ENCODE peak calls at places on chromosomes 11 and 22, in ten cellular contexts. One of them, this sample, is unnamed.

GRCh38 chr11:131668867-131669780 is 298.7 kb downstream of the NTM start:
- DNase-seq in transverse colon: peak
- DNase-seq in sigmoid colon: peak
- DNase-seq in HepG2: peak
- DNase-seq in HCT116: peak
- DNase-seq in prostate gland: no peak
- DNase-seq in K562: peak
- DNase-seq in stomach: peak
- DNase-seq in vagina: no peak
- DNase-seq in upper lobe of left lung: no peak
- DNase-seq in this sample: peak

GRCh38 chr11:2584812-2585565 is 114.8 kb downstream of the KCNQ1OT1 start:
- DNase-seq in transverse colon: no peak
- DNase-seq in sigmoid colon: peak
- DNase-seq in HepG2: no peak
- DNase-seq in HCT116: no peak
- DNase-seq in prostate gland: no peak
- DNase-seq in K562: no peak
- DNase-seq in stomach: peak
- DNase-seq in vagina: peak
- DNase-seq in upper lobe of left lung: peak
- DNase-seq in this sample: peak

GRCh38 chr22:22005945-22006595 is 23.5 kb upstream of the TOP3B start:
- DNase-seq in transverse colon: no peak
- DNase-seq in sigmoid colon: no peak
- DNase-seq in HepG2: no peak
- DNase-seq in HCT116: no peak
- DNase-seq in prostate gland: no peak
- DNase-seq in K562: no peak
- DNase-seq in stomach: no peak
- DNase-seq in vagina: no peak
- DNase-seq in upper lobe of left lung: no peak
- DNase-seq in this sample: no peak

GRCh38 chr11:20111871-20112270 is 48.4 kb downstream of the DBX1 start:
- DNase-seq in transverse colon: no peak
- DNase-seq in sigmoid colon: no peak
- DNase-seq in HepG2: no peak
- DNase-seq in HCT116: no peak
- DNase-seq in prostate gland: no peak
- DNase-seq in K562: no peak
- DNase-seq in stomach: no peak
- DNase-seq in vagina: no peak
- DNase-seq in upper lobe of left lung: no peak
- DNase-seq in this sample: no peak

GRCh38 chr22:36197601-36198146 is 3.9 kb downstream of the APOL4 start:
- DNase-seq in transverse colon: no peak
- DNase-seq in sigmoid colon: no peak
- DNase-seq in HepG2: no peak
- DNase-seq in HCT116: no peak
- DNase-seq in prostate gland: no peak
- DNase-seq in K562: peak
- DNase-seq in stomach: no peak
- DNase-seq in vagina: peak
- DNase-seq in upper lobe of left lung: no peak
- DNase-seq in this sample: peak

GRCh38 chr11:117481885-117482284 is 154.2 kb downstream of the CEP164 start:
- DNase-seq in transverse colon: no peak
- DNase-seq in sigmoid colon: no peak
- DNase-seq in HepG2: no peak
- DNase-seq in HCT116: no peak
- DNase-seq in prostate gland: no peak
- DNase-seq in K562: no peak
- DNase-seq in stomach: no peak
- DNase-seq in vagina: no peak
- DNase-seq in upper lobe of left lung: no peak
- DNase-seq in this sample: no peak

GRCh38 chr22:26642465-26643367 is 14.7 kb upstream of the MIAT start:
- DNase-seq in transverse colon: peak
- DNase-seq in sigmoid colon: no peak
- DNase-seq in HepG2: no peak
- DNase-seq in HCT116: no peak
- DNase-seq in prostate gland: no peak
- DNase-seq in K562: peak
- DNase-seq in stomach: peak
- DNase-seq in vagina: no peak
- DNase-seq in upper lobe of left lung: peak
- DNase-seq in this sample: no peak

GRCh38 chr11:118436639-118437045 is 350 bp downstream of the KMT2A start:
- DNase-seq in transverse colon: peak
- DNase-seq in sigmoid colon: peak
- DNase-seq in HepG2: no peak
- DNase-seq in HCT116: no peak
- DNase-seq in prostate gland: no peak
- DNase-seq in K562: no peak
- DNase-seq in stomach: no peak
- DNase-seq in vagina: peak
- DNase-seq in upper lobe of left lung: peak
- DNase-seq in this sample: peak

GRCh38 chr11:30452842-30453241 is 129.9 kb downstream of the ARL14EP start:
- DNase-seq in transverse colon: no peak
- DNase-seq in sigmoid colon: no peak
- DNase-seq in HepG2: no peak
- DNase-seq in HCT116: no peak
- DNase-seq in prostate gland: no peak
- DNase-seq in K562: no peak
- DNase-seq in stomach: no peak
- DNase-seq in vagina: no peak
- DNase-seq in upper lobe of left lung: no peak
- DNase-seq in this sample: no peak

GRCh38 chr22:23519442-23520177 is 60.5 kb downstream of the IGLL1 start:
- DNase-seq in transverse colon: no peak
- DNase-seq in sigmoid colon: no peak
- DNase-seq in HepG2: no peak
- DNase-seq in HCT116: no peak
- DNase-seq in prostate gland: no peak
- DNase-seq in K562: no peak
- DNase-seq in stomach: no peak
- DNase-seq in vagina: no peak
- DNase-seq in upper lobe of left lung: no peak
- DNase-seq in this sample: no peak

GRCh38 chr22:23520875-23521441 is 59.1 kb downstream of the IGLL1 start:
- DNase-seq in transverse colon: no peak
- DNase-seq in sigmoid colon: peak
- DNase-seq in HepG2: peak
- DNase-seq in HCT116: no peak
- DNase-seq in prostate gland: no peak
- DNase-seq in K562: peak
- DNase-seq in stomach: no peak
- DNase-seq in vagina: no peak
- DNase-seq in upper lobe of left lung: no peak
- DNase-seq in this sample: peak

GRCh38 chr22:23523746-23524145 is 56.3 kb downstream of the IGLL1 start:
- DNase-seq in transverse colon: no peak
- DNase-seq in sigmoid colon: no peak
- DNase-seq in HepG2: no peak
- DNase-seq in HCT116: no peak
- DNase-seq in prostate gland: no peak
- DNase-seq in K562: no peak
- DNase-seq in stomach: no peak
- DNase-seq in vagina: no peak
- DNase-seq in upper lobe of left lung: no peak
- DNase-seq in this sample: peak

GRCh38 chr22:23522642-23523251 is 57.3 kb downstream of the IGLL1 start:
- DNase-seq in transverse colon: no peak
- DNase-seq in sigmoid colon: no peak
- DNase-seq in HepG2: peak
- DNase-seq in HCT116: no peak
- DNase-seq in prostate gland: no peak
- DNase-seq in K562: peak
- DNase-seq in stomach: no peak
- DNase-seq in vagina: no peak
- DNase-seq in upper lobe of left lung: no peak
- DNase-seq in this sample: peak

GRCh38 chr22:23521442-23522113 is 58.5 kb downstream of the IGLL1 start:
- DNase-seq in transverse colon: peak
- DNase-seq in sigmoid colon: peak
- DNase-seq in HepG2: peak
- DNase-seq in HCT116: peak
- DNase-seq in prostate gland: peak
- DNase-seq in K562: peak
- DNase-seq in stomach: peak
- DNase-seq in vagina: no peak
- DNase-seq in upper lobe of left lung: peak
- DNase-seq in this sample: peak
- TF ChIP-seq POLR2AphosphoS5 in transverse colon: no peak
- TF ChIP-seq POLR2AphosphoS5 in sigmoid colon: peak
- TF ChIP-seq POLR2AphosphoS5 in HepG2: peak
- TF ChIP-seq POLR2AphosphoS5 in HCT116: peak
- TF ChIP-seq POLR2AphosphoS5 in prostate gland: peak
- TF ChIP-seq POLR2AphosphoS5 in K562: no peak
- TF ChIP-seq POLR2AphosphoS5 in stomach: peak
- TF ChIP-seq POLR2AphosphoS5 in vagina: peak
- TF ChIP-seq POLR2AphosphoS5 in upper lobe of left lung: peak
- TF ChIP-seq POLR2AphosphoS5 in this sample: no peak

DNA sequence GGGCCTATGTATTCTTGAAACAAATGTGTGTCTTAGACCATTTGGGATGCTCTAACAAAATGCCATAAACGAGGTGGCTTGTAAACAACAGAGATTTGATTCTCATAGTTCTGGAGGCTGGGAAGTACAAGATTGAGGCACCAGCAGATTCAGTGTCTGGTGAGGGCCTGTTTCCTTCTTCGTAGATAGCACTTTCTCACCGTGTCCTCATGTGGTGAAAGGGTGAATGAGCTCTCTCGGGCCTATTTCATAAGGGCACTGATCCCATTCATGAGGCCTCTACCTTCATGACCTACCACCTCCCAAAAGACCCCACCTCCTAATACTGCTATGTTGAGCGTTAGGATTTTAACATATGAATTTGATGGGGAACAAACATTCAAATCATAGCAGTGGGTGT is 6.4 kb upstream of the NNMT start:
- DNase-seq in transverse colon: no peak
- DNase-seq in sigmoid colon: no peak
- DNase-seq in HepG2: no peak
- DNase-seq in HCT116: no peak
- DNase-seq in prostate gland: no peak
- DNase-seq in K562: no peak
- DNase-seq in stomach: no peak
- DNase-seq in vagina: no peak
- DNase-seq in upper lobe of left lung: no peak
- DNase-seq in this sample: no peak
- TF ChIP-seq POLR2A in transverse colon: no peak
- TF ChIP-seq POLR2A in sigmoid colon: no peak
- TF ChIP-seq POLR2A in HepG2: no peak
- TF ChIP-seq POLR2A in HCT116: no peak
- TF ChIP-seq POLR2A in prostate gland: no peak
- TF ChIP-seq POLR2A in K562: no peak
- TF ChIP-seq POLR2A in stomach: no peak
- TF ChIP-seq POLR2A in vagina: no peak
- TF ChIP-seq POLR2A in upper lobe of left lung: no peak
- TF ChIP-seq POLR2A in this sample: no peak

GRCh38 chr22:46010951-46011626 is 34.1 kb upstream of the WNT7B start:
- DNase-seq in transverse colon: no peak
- DNase-seq in sigmoid colon: peak
- DNase-seq in HepG2: peak
- DNase-seq in HCT116: no peak
- DNase-seq in prostate gland: no peak
- DNase-seq in K562: no peak
- DNase-seq in stomach: peak
- DNase-seq in vagina: no peak
- DNase-seq in upper lobe of left lung: no peak
- DNase-seq in this sample: no peak

GRCh38 chr22:46012182-46012880 is 35.4 kb upstream of the WNT7B start:
- DNase-seq in transverse colon: peak
- DNase-seq in sigmoid colon: peak
- DNase-seq in HepG2: no peak
- DNase-seq in HCT116: no peak
- DNase-seq in prostate gland: no peak
- DNase-seq in K562: no peak
- DNase-seq in stomach: no peak
- DNase-seq in vagina: no peak
- DNase-seq in upper lobe of left lung: no peak
- DNase-seq in this sample: no peak

GRCh38 chr22:46011627-46012181 is 34.7 kb upstream of the WNT7B start:
- DNase-seq in transverse colon: no peak
- DNase-seq in sigmoid colon: peak
- DNase-seq in HepG2: no peak
- DNase-seq in HCT116: no peak
- DNase-seq in prostate gland: no peak
- DNase-seq in K562: no peak
- DNase-seq in stomach: no peak
- DNase-seq in vagina: no peak
- DNase-seq in upper lobe of left lung: no peak
- DNase-seq in this sample: no peak

GRCh38 chr22:46012881-46013281 is 35.9 kb upstream of the WNT7B start:
- DNase-seq in transverse colon: no peak
- DNase-seq in sigmoid colon: no peak
- DNase-seq in HepG2: no peak
- DNase-seq in HCT116: no peak
- DNase-seq in prostate gland: no peak
- DNase-seq in K562: no peak
- DNase-seq in stomach: no peak
- DNase-seq in vagina: no peak
- DNase-seq in upper lobe of left lung: no peak
- DNase-seq in this sample: no peak

GRCh38 chr22:46013460-46014416 is 36.8 kb upstream of the WNT7B start:
- DNase-seq in transverse colon: peak
- DNase-seq in sigmoid colon: peak
- DNase-seq in HepG2: peak
- DNase-seq in HCT116: peak
- DNase-seq in prostate gland: peak
- DNase-seq in K562: peak
- DNase-seq in stomach: peak
- DNase-seq in vagina: peak
- DNase-seq in upper lobe of left lung: peak
- DNase-seq in this sample: peak
- TF ChIP-seq POLR2AphosphoS5 in transverse colon: peak
- TF ChIP-seq POLR2AphosphoS5 in sigmoid colon: peak
- TF ChIP-seq POLR2AphosphoS5 in HepG2: peak
- TF ChIP-seq POLR2AphosphoS5 in HCT116: peak
- TF ChIP-seq POLR2AphosphoS5 in prostate gland: peak
- TF ChIP-seq POLR2AphosphoS5 in K562: no peak
- TF ChIP-seq POLR2AphosphoS5 in stomach: peak
- TF ChIP-seq POLR2AphosphoS5 in vagina: peak
- TF ChIP-seq POLR2AphosphoS5 in upper lobe of left lung: peak
- TF ChIP-seq POLR2AphosphoS5 in this sample: no peak

DNA sequence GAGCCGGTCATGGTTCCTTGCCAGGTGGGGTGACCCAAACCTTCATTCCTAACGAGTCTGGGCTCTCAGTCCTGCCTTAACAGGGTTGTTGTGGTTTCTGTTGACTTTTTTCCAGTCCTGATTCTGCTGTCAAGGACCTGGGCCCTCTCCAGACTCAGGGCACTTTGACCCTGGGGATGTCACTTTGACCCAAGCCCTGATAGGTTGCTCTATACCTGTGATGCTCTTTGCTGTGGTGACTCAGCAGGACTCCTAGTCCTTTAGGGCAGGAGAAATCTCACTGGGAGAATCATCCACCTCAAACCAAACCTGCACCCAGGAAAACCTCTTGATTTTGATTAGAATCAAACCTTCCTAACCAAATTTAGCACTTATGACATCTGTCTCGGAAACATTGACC is 20.5 kb upstream of the MPPED1 start:
- DNase-seq in transverse colon: no peak
- DNase-seq in sigmoid colon: no peak
- DNase-seq in HepG2: peak
- DNase-seq in HCT116: no peak
- DNase-seq in prostate gland: no peak
- DNase-seq in K562: no peak
- DNase-seq in stomach: no peak
- DNase-seq in vagina: no peak
- DNase-seq in upper lobe of left lung: no peak
- DNase-seq in this sample: no peak
- TF ChIP-seq POLR2A in transverse colon: no peak
- TF ChIP-seq POLR2A in sigmoid colon: no peak
- TF ChIP-seq POLR2A in HepG2: no peak
- TF ChIP-seq POLR2A in HCT116: no peak
- TF ChIP-seq POLR2A in prostate gland: no peak
- TF ChIP-seq POLR2A in K562: no peak
- TF ChIP-seq POLR2A in stomach: no peak
- TF ChIP-seq POLR2A in vagina: no peak
- TF ChIP-seq POLR2A in upper lobe of left lung: no peak
- TF ChIP-seq POLR2A in this sample: no peak